ENCODE peak calls at places on chromosomes 1 and 21, in four cellular contexts. S is GM12878, K is K562, Y is HepG2. Z is an unnamed sample.

GRCh38 chr1:156847591-156848460 is 11.1 kb downstream of the INSRR start:
- DNase-seq in K (no peak), S (no peak), Y (no peak), Z (no peak)

GRCh38 chr1:42290130-42290529 is 44.9 kb downstream of the FOXJ3 start:
- DNase-seq in Y (no peak), K (no peak), S (no peak), Z (no peak)

GRCh38 chr1:226563666-226564065 is 15.1 kb downstream of the STUM start:
- DNase-seq in K (no peak), Y (no peak), S (no peak), Z (no peak)

GRCh38 chr1:4752059-4752458 is 97.7 kb downstream of the AJAP1 start:
- DNase-seq in S (no peak), Y (no peak), K (no peak), Z (no peak)

GRCh38 chr1:236301958-236302335 is 20.2 kb upstream of the ERO1B start:
- DNase-seq in S (no peak), K (no peak), Y (no peak), Z (no peak)

GRCh38 chr1:243564814-243565213 is 285.2 kb downstream of the AKT3 start:
- DNase-seq in Y (no peak), S (no peak), K (no peak), Z (no peak)

GRCh38 chr1:41322835-41323234 is 38.4 kb upstream of the FOXO6 start:
- DNase-seq in K (peak), S (no peak), Y (peak), Z (peak)

GRCh38 chr1:204929487-204930185 is 59.0 kb downstream of the NFASC start:
- DNase-seq in Y (no peak), K (no peak), S (no peak), Z (no peak)

GRCh38 chr1:113456967-113457366 is 66.7 kb downstream of the MAGI3 start:
- DNase-seq in Y (peak), S (no peak), K (no peak), Z (no peak)

GRCh38 chr21:37557261-37557950 is 190.8 kb downstream of the DYRK1A start:
- DNase-seq in Y (peak), S (peak), K (no peak), Z (no peak)
- TF ChIP-seq TCF7 in Y (no peak), S (no peak), K (no peak), Z (no peak)

DNA sequence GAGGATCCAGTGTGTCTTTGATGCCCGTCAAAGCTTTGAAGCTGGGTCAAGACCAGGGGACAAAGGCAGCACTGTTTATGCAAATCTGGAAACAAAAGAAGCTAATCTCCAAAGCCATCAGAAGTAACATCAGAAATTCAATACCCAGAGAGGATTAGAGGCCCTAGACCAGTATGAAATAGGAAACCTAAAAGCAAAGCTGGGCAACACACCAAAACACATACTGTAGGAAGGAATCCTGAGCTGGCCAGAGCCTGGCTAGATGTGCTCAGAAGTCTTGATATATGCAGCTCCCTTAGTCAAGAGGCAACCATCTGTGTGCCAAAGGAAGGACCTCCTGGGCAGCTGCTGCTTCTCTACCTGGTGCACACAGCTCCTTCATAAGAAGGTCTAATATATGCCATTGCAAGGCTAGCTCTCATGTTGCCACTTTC is 12.3 kb downstream of the COLGALT2 start:
- DNase-seq in K (no peak), Y (peak), S (no peak), Z (no peak)
- TF ChIP-seq TCF7 in K (no peak), Y (peak), S (no peak), Z (no peak)

GRCh38 chr1:53502641-53503432 is 43.6 kb downstream of the DMRTB1 start:
- DNase-seq in S (no peak), K (no peak), Y (no peak), Z (no peak)
- TF ChIP-seq TCF7 in S (no peak), K (no peak), Y (no peak), Z (no peak)

DNA sequence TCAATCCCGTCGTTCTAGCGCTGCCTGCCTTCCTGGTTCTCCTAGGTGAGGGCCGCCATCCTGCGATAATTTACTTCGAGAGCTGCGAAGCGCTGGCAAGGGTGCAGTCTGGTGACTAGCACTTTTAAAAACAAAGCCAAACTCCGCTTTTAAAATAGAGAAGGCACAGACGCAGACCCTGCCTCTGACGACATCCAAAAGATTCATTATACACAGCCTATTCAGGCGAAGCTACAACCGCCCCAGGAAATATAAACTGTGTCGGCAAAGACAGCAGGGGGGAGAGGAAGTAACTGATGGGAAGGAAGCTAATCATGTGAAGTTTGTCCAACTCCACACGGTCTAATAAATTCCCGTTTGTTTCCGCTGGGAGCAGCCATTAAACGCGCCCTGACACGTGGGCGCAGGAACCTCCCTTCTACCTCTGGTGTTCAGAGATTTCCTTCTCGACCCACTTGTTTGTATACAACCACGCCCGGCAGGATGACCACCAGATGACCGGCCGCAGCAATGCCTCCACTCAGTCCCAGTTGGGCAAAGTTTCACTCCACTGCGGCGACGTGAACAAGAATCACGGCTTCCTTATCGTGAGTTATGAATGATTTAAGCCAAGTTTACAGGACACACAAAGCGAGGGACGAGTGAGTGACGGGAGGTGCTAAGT is 1.3 kb downstream of the GNG12 start:
- DNase-seq in S (no peak), Y (no peak), K (peak), Z (no peak)
- TF ChIP-seq TCF7 in S (no peak), Y (no peak), K (no peak), Z (no peak)

GRCh38 chr1:194647118-194647517 is 1460.7 kb upstream of the B3GALT2 start:
- DNase-seq in K (no peak), Y (no peak), S (no peak), Z (no peak)
- TF ChIP-seq TCF7 in K (no peak), Y (no peak), S (no peak), Z (no peak)

GRCh38 chr1:79775402-79775801 is 768.9 kb upstream of the ADGRL4 start:
- DNase-seq in Y (no peak), S (no peak), K (no peak), Z (no peak)

GRCh38 chr1:79781261-79781660 is 774.7 kb upstream of the ADGRL4 start:
- DNase-seq in S (no peak), K (no peak), Y (no peak), Z (no peak)

GRCh38 chr1:79773385-79773784 is 766.9 kb upstream of the ADGRL4 start:
- DNase-seq in K (no peak), S (no peak), Y (no peak), Z (no peak)

DNA sequence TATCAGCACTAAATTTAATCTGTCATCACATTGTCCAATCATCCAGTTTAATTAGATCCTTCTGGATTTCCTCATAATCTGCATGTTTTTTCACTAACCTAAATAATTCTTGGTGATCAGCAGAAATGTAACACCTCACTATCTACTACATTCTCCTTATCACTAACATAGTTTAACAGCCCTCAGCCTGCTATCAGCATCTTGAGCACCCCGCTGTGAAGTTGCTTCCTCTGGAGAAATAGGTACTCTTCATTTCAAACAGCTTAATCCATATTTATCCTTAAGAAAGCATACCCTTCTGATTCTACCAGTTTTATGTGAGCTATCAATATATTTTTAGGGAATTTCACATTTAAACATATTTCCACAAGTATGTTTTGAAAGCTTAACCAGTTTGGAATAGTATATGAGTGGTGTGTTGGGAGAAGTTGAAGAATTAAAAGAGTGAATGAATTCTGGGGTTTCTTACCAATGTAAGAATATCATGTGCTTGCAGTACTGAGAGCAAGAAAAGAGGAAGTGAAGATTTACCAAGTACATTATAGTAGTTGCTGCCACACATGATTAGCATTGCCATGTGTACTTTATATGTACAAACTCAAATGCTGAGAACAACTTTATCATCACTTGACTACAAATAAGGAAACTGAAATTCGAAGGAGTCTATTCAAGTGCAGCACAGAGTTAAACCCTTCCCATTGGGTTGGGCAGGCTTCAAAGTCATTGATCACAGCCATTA is 771.1 kb upstream of the ADGRL4 start:
- DNase-seq in K (no peak), S (peak), Y (no peak), Z (peak)
- TF ChIP-seq TCF7 in K (no peak), S (no peak), Y (no peak), Z (no peak)